ENCODE peak calls at places on chromosomes 3 and 15, in four cellular contexts. V, K, R and F are unnamed samples.

GRCh38 chr15:33639968-33640367 is 328.3 kb upstream of the CHRM5 start:
- DNase-seq in V (no peak), K (no peak), R (no peak), F (peak)

GRCh38 chr3:76768912-76769311 is 271.0 kb upstream of the ROBO2 start:
- DNase-seq in V (no peak), K (no peak), R (no peak), F (no peak)

GRCh38 chr15:69457304-69458280 is 5.0 kb downstream of the RPLP1 start:
- DNase-seq in V (no peak), K (peak), R (no peak), F (peak)

GRCh38 chr15:83278191-83278590 is 6.3 kb downstream of the BNC1 start:
- DNase-seq in V (peak), K (no peak), R (no peak), F (no peak)

GRCh38 chr3:29301332-29302011 is 20.6 kb downstream of the RBMS3 start:
- DNase-seq in V (no peak), K (no peak), R (no peak), F (no peak)

GRCh38 chr15:81311834-81312459 is 12.0 kb downstream of the STARD5 start:
- DNase-seq in V (no peak), K (no peak), R (no peak), F (peak)

GRCh38 chr3:125694761-125695294 is 99.5 kb upstream of the OSBPL11 start:
- DNase-seq in V (no peak), K (no peak), R (peak), F (no peak)

GRCh38 chr15:85380860-85381535 is 595 bp downstream of the AKAP13 start:
- DNase-seq in V (peak), K (peak), R (peak), F (peak)

GRCh38 chr3:66270314-66270713 is 49.5 kb downstream of the SLC25A26 start:
- DNase-seq in V (no peak), K (no peak), R (no peak), F (no peak)

GRCh38 chr15:33107950-33108349 is 86.6 kb downstream of the FMN1 start:
- DNase-seq in V (no peak), K (no peak), R (no peak), F (no peak)

GRCh38 chr15:41022487-41023090 is 69.3 kb downstream of the CHAC1 start:
- DNase-seq in V (peak), K (no peak), R (peak), F (peak)

GRCh38 chr15:62390793-62391543 is 225.9 kb upstream of the C2CD4B start:
- DNase-seq in V (peak), K (peak), R (peak), F (peak)

GRCh38 chr3:127040216-127040615 is 57.3 kb downstream of the PLXNA1 start:
- DNase-seq in V (no peak), K (no peak), R (no peak), F (no peak)